ENCODE peak calls at places on chromosomes 2 and 18, in six cellular contexts. J is PC-3, P is HCT116, Z is OCI-LY7, D is neural progenitor cell, L is H9. M is an unnamed sample.

GRCh38 chr18:58004317-58004716 is 39.7 kb upstream of the NEDD4L start:
- DNase-seq in J (peak; percentile 92), P (peak; percentile 60), Z (no peak), D (no peak), L (no peak), M (no peak)

GRCh38 chr18:59303656-59304055 is 14.8 kb downstream of the CPLX4 start:
- DNase-seq in J (no peak), P (no peak), Z (no peak), D (no peak), L (no peak), M (no peak)

GRCh38 chr2:211745295-211746097 is 793.1 kb downstream of the ERBB4 start:
- DNase-seq in J (peak; percentile 75), P (peak; percentile 51), Z (peak; percentile 67), D (peak; percentile 76), L (peak; percentile 73), M (peak; percentile 82)

GRCh38 chr2:230473378-230473777 is 57.4 kb downstream of the SP100 start:
- DNase-seq in J (no peak), P (no peak), Z (peak; percentile 68), D (no peak), L (no peak), M (no peak)

GRCh38 chr2:188819011-188819410 is 155.2 kb upstream of the COL3A1 start:
- DNase-seq in J (no peak), P (no peak), Z (no peak), D (no peak), L (no peak), M (no peak)

GRCh38 chr2:84901593-84902120 is 3.8 kb upstream of the TMSB10 start:
- DNase-seq in J (no peak), P (no peak), Z (no peak), D (no peak), L (no peak), M (no peak)

GRCh38 chr2:240325654-240326031 is 109.8 kb upstream of the GPC1 start:
- DNase-seq in J (no peak), P (no peak), Z (no peak), D (no peak), L (no peak), M (no peak)

GRCh38 chr18:6561029-6561861 is 146.5 kb upstream of the L3MBTL4 start:
- DNase-seq in J (peak; percentile 70), P (no peak), Z (no peak), D (peak; percentile 82), L (no peak), M (peak; percentile 77)

GRCh38 chr2:383173-383572 is 95.3 kb upstream of the ALKAL2 start:
- DNase-seq in J (no peak), P (no peak), Z (no peak), D (peak; percentile 59), L (peak; percentile 57), M (no peak)

GRCh38 chr2:24917086-24917485 is 3.0 kb downstream of the ADCY3 start:
- DNase-seq in J (no peak), P (no peak), Z (no peak), D (no peak), L (no peak), M (no peak)

GRCh38 chr18:78967692-78968091 is 11.9 kb upstream of the SALL3 start:
- DNase-seq in J (no peak), P (no peak), Z (no peak), D (no peak), L (no peak), M (no peak)

GRCh38 chr18:22951823-22952222 is 18.7 kb downstream of the RBBP8 start:
- DNase-seq in J (no peak), P (no peak), Z (no peak), D (no peak), L (no peak), M (no peak)

GRCh38 chr18:22946217-22946616 is 13.1 kb downstream of the RBBP8 start:
- DNase-seq in J (no peak), P (no peak), Z (no peak), D (no peak), L (no peak), M (no peak)

GRCh38 chr18:22943847-22944246 is 10.7 kb downstream of the RBBP8 start:
- DNase-seq in J (no peak), P (no peak), Z (no peak), D (no peak), L (no peak), M (no peak)

GRCh38 chr18:22952525-22952924 is 19.4 kb downstream of the RBBP8 start:
- DNase-seq in J (no peak), P (no peak), Z (no peak), D (no peak), L (no peak), M (no peak)

DNA sequence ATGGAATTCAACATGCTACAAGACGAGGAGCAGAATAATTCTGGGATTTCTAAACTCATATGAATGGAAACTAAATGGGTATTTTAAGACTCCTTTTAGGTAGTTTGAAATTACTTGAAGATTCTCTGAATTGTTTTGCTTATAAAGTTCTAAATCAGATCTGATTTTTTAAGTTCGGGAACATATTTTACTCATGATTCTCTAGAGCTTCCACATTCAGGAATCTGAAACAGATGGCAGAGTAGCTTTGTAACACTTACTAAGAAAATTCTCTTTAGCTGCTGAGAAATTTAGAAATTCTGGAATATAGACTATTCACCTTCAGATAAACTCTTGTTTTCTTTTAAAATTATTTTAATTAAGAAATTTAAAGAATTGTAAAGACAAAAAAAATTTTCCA is 13.7 kb downstream of the RBBP8 start:
- DNase-seq in J (no peak), P (no peak), Z (no peak), D (no peak), L (no peak), M (no peak)
- H3K79me2 ChIP-seq in J (no peaks in the 10 kb centered on the region), P (peaks cover 42% of the 10 kb centered on the region), Z (peaks cover 59% of the 10 kb centered on the region), D (peaks cover 27% of the 10 kb centered on the region), L (no peaks in the 10 kb centered on the region), M (no peaks in the 10 kb centered on the region)

DNA sequence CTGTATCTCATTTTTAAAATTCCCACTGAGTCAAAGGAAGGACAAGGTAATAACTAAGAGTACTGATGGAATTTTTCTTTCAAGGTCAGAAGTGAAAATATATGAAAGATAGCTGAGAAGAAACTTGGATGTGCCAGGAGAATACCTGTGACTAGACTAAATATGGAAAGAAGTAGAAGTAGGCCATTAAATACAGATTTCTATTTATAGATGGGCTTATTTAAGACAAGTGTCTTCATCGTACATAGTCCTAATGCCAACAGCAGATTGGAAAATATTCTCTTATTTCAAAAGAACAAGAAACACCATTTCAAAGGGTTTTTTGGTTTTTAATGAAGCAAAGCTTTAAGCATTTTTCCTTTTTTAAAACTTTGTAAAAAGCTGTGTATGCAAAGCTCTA is 22.0 kb downstream of the UGP2 start:
- DNase-seq in J (no peak), P (no peak), Z (no peak), D (no peak), L (no peak), M (no peak)
- H3K79me2 ChIP-seq in J (peaks cover 14% of the 10 kb centered on the region), P (no peaks in the 10 kb centered on the region), Z (no peaks in the 10 kb centered on the region), D (peaks cover 69% of the 10 kb centered on the region), L (peaks cover 9% of the 10 kb centered on the region), M (peaks cover 35% of the 10 kb centered on the region)

GRCh38 chr2:234178309-234179030 is 128.0 kb downstream of the SPP2 start:
- DNase-seq in J (peak; percentile 83), P (no peak), Z (no peak), D (peak; percentile 33), L (no peak), M (peak; percentile 59)
- H3K79me2 ChIP-seq in J (no peaks in the 10 kb centered on the region), P (no peaks in the 10 kb centered on the region), Z (no peaks in the 10 kb centered on the region), D (no peaks in the 10 kb centered on the region), L (no peaks in the 10 kb centered on the region), M (no peaks in the 10 kb centered on the region)

GRCh38 chr2:201195329-201195728 is 12.4 kb downstream of the CASP10 start:
- DNase-seq in J (no peak), P (no peak), Z (no peak), D (no peak), L (no peak), M (no peak)
- H3K79me2 ChIP-seq in J (no peaks in the 10 kb centered on the region), P (no peaks in the 10 kb centered on the region), Z (no peaks in the 10 kb centered on the region), D (no peaks in the 10 kb centered on the region), L (no peaks in the 10 kb centered on the region), M (no peaks in the 10 kb centered on the region)